ENCODE peak calls at places on chromosomes 7 and 10, in nine cellular contexts. R, D, K, I, L, N, J, S and Z are unnamed samples.
A peak's percentile ranks its signal among the peaks of the same experiment; 100 is the strongest.

GRCh38 chr10:12981570-12981969 is 19.9 kb downstream of the CCDC3 start:
- DNase-seq in J (no peak), I (no peak), N (no peak), K (peak; percentile 39), R (no peak), D (no peak), S (no peak), L (peak; percentile 22), Z (no peak)

GRCh38 chr10:308101-308500 is 172.8 kb downstream of the ZMYND11 start:
- DNase-seq in K (no peak), I (no peak), S (no peak), R (no peak), J (no peak), N (no peak), L (no peak), D (no peak), Z (no peak)

GRCh38 chr10:97197030-97197500 is 11.3 kb upstream of the SLIT1 start:
- DNase-seq in L (no peak), I (no peak), S (no peak), R (no peak), K (no peak), N (peak; percentile 35), D (no peak), J (no peak), Z (no peak)

GRCh38 chr10:72186213-72186612 is 29.6 kb upstream of the ANAPC16 start:
- DNase-seq in K (no peak), D (no peak), S (no peak), J (no peak), L (no peak), R (no peak), I (no peak), N (no peak), Z (no peak)

GRCh38 chr10:89891006-89891405 is 189.6 kb downstream of the KIF20B start:
- DNase-seq in D (no peak), S (no peak), K (no peak), I (no peak), R (no peak), L (no peak), N (no peak), J (no peak), Z (no peak)

GRCh38 chr10:93235686-93236085 is 162.0 kb downstream of the CYP26A1 start:
- DNase-seq in N (no peak), R (no peak), D (no peak), I (no peak), S (no peak), L (no peak), J (no peak), K (peak; percentile 79), Z (no peak)

GRCh38 chr10:74047871-74048270 is 50.0 kb downstream of the VCL start:
- DNase-seq in D (no peak), K (peak; percentile 49), S (no peak), I (no peak), J (no peak), L (no peak), R (no peak), N (no peak), Z (no peak)

GRCh38 chr7:157520249-157520648 is 183.4 kb downstream of the DNAJB6 start:
- DNase-seq in L (no peak), K (no peak), J (no peak), D (no peak), R (no peak), S (no peak), I (no peak), N (peak; percentile 38), Z (no peak)

GRCh38 chr7:66899552-66900280 is 21.3 kb upstream of the TMEM248 start:
- DNase-seq in J (no peak), N (no peak), S (no peak), I (no peak), R (peak; percentile 9), D (no peak), K (no peak), L (no peak), Z (no peak)

GRCh38 chr10:74103560-74104248 is 46.9 kb downstream of the AP3M1 start:
- DNase-seq in K (peak; percentile 21), S (no peak), N (no peak), L (peak; percentile 47), R (no peak), I (no peak), D (no peak), J (no peak), Z (no peak)

GRCh38 chr10:1048349-1048731 is 579 bp downstream of the IDI1 start:
- DNase-seq in J (peak; percentile 56), D (no peak), N (no peak), I (no peak), L (no peak), S (no peak), R (peak; percentile 50), K (no peak), Z (no peak)

GRCh38 chr10:70561558-70561957 is 41.0 kb downstream of the PRF1 start:
- DNase-seq in L (no peak), R (no peak), J (no peak), N (no peak), I (no peak), D (peak; percentile 26), S (no peak), K (no peak), Z (no peak)

GRCh38 chr7:47795631-47796030 is 152.6 kb downstream of the PKD1L1 start:
- DNase-seq in N (no peak), K (peak; percentile 92), L (peak; percentile 84), I (no peak), R (no peak), J (no peak), D (no peak), S (no peak), Z (no peak)

GRCh38 chr10:49163741-49164140 is 24.4 kb downstream of the TMEM273 start:
- DNase-seq in K (peak; percentile 88), R (no peak), J (no peak), S (peak; percentile 14), D (no peak), N (no peak), L (peak; percentile 80), I (no peak), Z (no peak)

GRCh38 chr10:103917326-103918052 is 495 bp downstream of the STN1 start:
- DNase-seq in R (peak; percentile 59), K (no peak), L (no peak), N (peak; percentile 77), J (peak; percentile 70), I (peak; percentile 6), D (peak; percentile 68), S (peak; percentile 65), Z (no peak)

GRCh38 chr10:129767751-129768150 is 196.3 kb downstream of the EBF3 start:
- DNase-seq in I (no peak), L (no peak), N (peak; percentile 35), S (peak; percentile 13), D (no peak), K (no peak), R (no peak), J (peak; percentile 6), Z (no peak)

GRCh38 chr10:79414714-79415113 is 30.7 kb downstream of the ZCCHC24 start:
- DNase-seq in J (no peak), K (no peak), L (no peak), N (no peak), D (no peak), I (no peak), S (no peak), R (no peak), Z (no peak)

GRCh38 chr10:92241158-92241500 is 49.7 kb downstream of the CPEB3 start:
- DNase-seq in J (peak; percentile 46), N (no peak), D (no peak), S (no peak), I (no peak), K (peak; percentile 26), L (no peak), R (no peak), Z (no peak)

GRCh38 chr7:66804001-66804400 is 63.5 kb downstream of the RABGEF1 start:
- DNase-seq in I (no peak), D (no peak), R (peak; percentile 60), J (peak; percentile 46), N (no peak), L (peak; percentile 13), S (no peak), K (no peak), Z (no peak)

GRCh38 chr10:97408496-97408992 is 7.4 kb upstream of the RRP12 start:
- DNase-seq in J (no peak), R (no peak), N (no peak), S (peak; percentile 76), I (no peak), L (no peak), K (no peak), D (no peak), Z (no peak)

GRCh38 chr10:70956029-70956759 is 67.8 kb upstream of the PCBD1 start:
- DNase-seq in D (no peak), K (no peak), L (no peak), R (no peak), J (no peak), N (no peak), S (no peak), I (no peak), Z (no peak)

GRCh38 chr7:134690614-134691504 is 44.2 kb downstream of the BPGM start:
- DNase-seq in S (no peak), N (no peak), J (peak; percentile 76), D (no peak), R (peak; percentile 81), K (peak; percentile 61), L (peak; percentile 59), I (no peak), Z (no peak)

GRCh38 chr7:79403879-79404278 is 49.6 kb downstream of the MAGI2 start:
- DNase-seq in N (no peak), I (no peak), D (no peak), J (no peak), K (no peak), S (no peak), R (no peak), L (no peak), Z (no peak)

GRCh38 chr7:31852438-31852837 is 165.4 kb downstream of the PPP1R17 start:
- DNase-seq in D (no peak), I (no peak), J (no peak), S (no peak), L (no peak), K (no peak), N (no peak), R (no peak), Z (no peak)

GRCh38 chr7:36870625-36871354 is 146.5 kb upstream of the AOAH start:
- DNase-seq in D (no peak), I (no peak), R (no peak), L (no peak), S (no peak), N (no peak), J (no peak), K (no peak), Z (no peak)

GRCh38 chr7:116864084-116864483 is 1.7 kb downstream of the CAPZA2 start:
- DNase-seq in I (no peak), S (no peak), J (no peak), K (no peak), L (no peak), R (no peak), D (no peak), N (no peak), Z (no peak)

GRCh38 chr7:112510032-112510742 is 29.4 kb downstream of the LSMEM1 start:
- DNase-seq in D (no peak), S (no peak), I (no peak), L (peak; percentile 79), J (no peak), N (no peak), R (no peak), K (peak; percentile 64), Z (no peak)

GRCh38 chr10:124669824-124670654 is 74.1 kb downstream of the FAM53B start:
- DNase-seq in R (no peak), I (no peak), K (no peak), N (no peak), S (no peak), D (no peak), L (no peak), J (no peak), Z (no peak)

GRCh38 chr10:16242859-16243613 is 193.8 kb upstream of the PTER start:
- DNase-seq in K (no peak), J (no peak), D (no peak), I (peak; percentile 77), L (no peak), S (no peak), R (no peak), N (no peak), Z (peak; percentile 97)

GRCh38 chr10:44415121-44415520 is 30.2 kb upstream of the CXCL12 start:
- DNase-seq in N (no peak), I (no peak), L (no peak), J (no peak), S (no peak), K (peak; percentile 38), R (no peak), D (no peak), Z (no peak)

GRCh38 chr10:122768033-122768745 is 68.5 kb upstream of the C10orf120 start:
- DNase-seq in K (no peak), J (no peak), L (no peak), N (no peak), D (no peak), R (no peak), I (no peak), S (no peak), Z (no peak)